ENCODE peak calls at places on chromosomes 1 and 21, in four cellular contexts. One of them, this sample, is unnamed.

GRCh38 chr1:107919953-107920352 is 45.0 kb downstream of the VAV3 start:
- DNase-seq in Caco-2: no peak
- DNase-seq in fibroblast of the aortic adventitia: no peak
- DNase-seq in NB4: peak
- DNase-seq in this sample: no peak

GRCh38 chr1:41533016-41533730 is 48.7 kb upstream of the EDN2 start:
- DNase-seq in Caco-2: no peak
- DNase-seq in fibroblast of the aortic adventitia: no peak
- DNase-seq in NB4: no peak
- DNase-seq in this sample: no peak

GRCh38 chr1:180580237-180580636 is 21.5 kb downstream of the OVAAL start:
- DNase-seq in Caco-2: no peak
- DNase-seq in fibroblast of the aortic adventitia: no peak
- DNase-seq in NB4: no peak
- DNase-seq in this sample: peak

GRCh38 chr1:85459274-85459673 is 5.7 kb downstream of the DDAH1 start:
- DNase-seq in Caco-2: no peak
- DNase-seq in fibroblast of the aortic adventitia: no peak
- DNase-seq in NB4: no peak
- DNase-seq in this sample: no peak

GRCh38 chr1:16163882-16164820 is 8.3 kb upstream of the EPHA2 start:
- DNase-seq in Caco-2: no peak
- DNase-seq in fibroblast of the aortic adventitia: peak
- DNase-seq in NB4: peak
- DNase-seq in this sample: peak

GRCh38 chr1:29166291-29166878 is 15.3 kb downstream of the SRSF4 start:
- DNase-seq in Caco-2: no peak
- DNase-seq in fibroblast of the aortic adventitia: no peak
- DNase-seq in NB4: no peak
- DNase-seq in this sample: no peak

GRCh38 chr1:153610334-153611023 is 2.5 kb downstream of the S100A16 start:
- DNase-seq in Caco-2: peak
- DNase-seq in fibroblast of the aortic adventitia: no peak
- DNase-seq in NB4: peak
- DNase-seq in this sample: peak

GRCh38 chr1:33010946-33011731 is 25.5 kb downstream of the AK2 start:
- DNase-seq in Caco-2: no peak
- DNase-seq in fibroblast of the aortic adventitia: peak
- DNase-seq in NB4: no peak
- DNase-seq in this sample: peak

GRCh38 chr1:33876970-33877680 is 13.2 kb downstream of the HMGB4 start:
- DNase-seq in Caco-2: no peak
- DNase-seq in fibroblast of the aortic adventitia: peak
- DNase-seq in NB4: no peak
- DNase-seq in this sample: peak

GRCh38 chr1:58764294-58764978 is 19.4 kb downstream of the JUN start:
- DNase-seq in Caco-2: no peak
- DNase-seq in fibroblast of the aortic adventitia: peak
- DNase-seq in NB4: no peak
- DNase-seq in this sample: peak

GRCh38 chr1:32816676-32817158 is 441 bp downstream of the YARS1 start:
- DNase-seq in Caco-2: peak
- DNase-seq in fibroblast of the aortic adventitia: peak
- DNase-seq in NB4: peak
- DNase-seq in this sample: peak

GRCh38 chr1:19495000-19495656 is 9.8 kb upstream of the CAPZB start:
- DNase-seq in Caco-2: no peak
- DNase-seq in fibroblast of the aortic adventitia: peak
- DNase-seq in NB4: no peak
- DNase-seq in this sample: peak

GRCh38 chr1:179926494-179927205 is 28.0 kb upstream of the CEP350 start:
- DNase-seq in Caco-2: no peak
- DNase-seq in fibroblast of the aortic adventitia: peak
- DNase-seq in NB4: peak
- DNase-seq in this sample: peak

GRCh38 chr1:46816930-46817329 is 18.1 kb downstream of the CYP4B1 start:
- DNase-seq in Caco-2: no peak
- DNase-seq in fibroblast of the aortic adventitia: no peak
- DNase-seq in NB4: no peak
- DNase-seq in this sample: no peak

GRCh38 chr1:214473392-214473791 is 78.0 kb downstream of the PTPN14 start:
- DNase-seq in Caco-2: no peak
- DNase-seq in fibroblast of the aortic adventitia: peak
- DNase-seq in NB4: no peak
- DNase-seq in this sample: peak

GRCh38 chr1:109846846-109847245 is 63.8 kb upstream of the CSF1 start:
- DNase-seq in Caco-2: no peak
- DNase-seq in fibroblast of the aortic adventitia: no peak
- DNase-seq in NB4: no peak
- DNase-seq in this sample: no peak

GRCh38 chr1:92736395-92736794 is 48.5 kb downstream of the EVI5 start:
- DNase-seq in Caco-2: no peak
- DNase-seq in fibroblast of the aortic adventitia: peak
- DNase-seq in NB4: peak
- DNase-seq in this sample: peak

GRCh38 chr1:156584813-156585212 is 5.3 kb downstream of the TTC24 start:
- DNase-seq in Caco-2: peak
- DNase-seq in fibroblast of the aortic adventitia: no peak
- DNase-seq in NB4: no peak
- DNase-seq in this sample: no peak

GRCh38 chr1:203170625-203171330 is 4.8 kb downstream of the MYBPH start:
- DNase-seq in Caco-2: no peak
- DNase-seq in fibroblast of the aortic adventitia: no peak
- DNase-seq in NB4: no peak
- DNase-seq in this sample: no peak

GRCh38 chr1:96882096-96882495 is 160.5 kb downstream of the PTBP2 start:
- DNase-seq in Caco-2: no peak
- DNase-seq in fibroblast of the aortic adventitia: peak
- DNase-seq in NB4: no peak
- DNase-seq in this sample: no peak

GRCh38 chr1:8154621-8155052 is 128.5 kb upstream of the ERRFI1 start:
- DNase-seq in Caco-2: peak
- DNase-seq in fibroblast of the aortic adventitia: no peak
- DNase-seq in NB4: no peak
- DNase-seq in this sample: peak

GRCh38 chr1:177926201-177926600 is 43.7 kb downstream of the SEC16B start:
- DNase-seq in Caco-2: no peak
- DNase-seq in fibroblast of the aortic adventitia: no peak
- DNase-seq in NB4: no peak
- DNase-seq in this sample: no peak

GRCh38 chr1:205676597-205676996 is 3.7 kb downstream of the SLC45A3 start:
- DNase-seq in Caco-2: no peak
- DNase-seq in fibroblast of the aortic adventitia: no peak
- DNase-seq in NB4: no peak
- DNase-seq in this sample: no peak

GRCh38 chr21:16767201-16767600 is 745.6 kb upstream of the CXADR start:
- DNase-seq in Caco-2: no peak
- DNase-seq in fibroblast of the aortic adventitia: no peak
- DNase-seq in NB4: no peak
- DNase-seq in this sample: no peak

GRCh38 chr1:174874337-174875053 is 125.3 kb upstream of the CACYBP start:
- DNase-seq in Caco-2: no peak
- DNase-seq in fibroblast of the aortic adventitia: no peak
- DNase-seq in NB4: no peak
- DNase-seq in this sample: no peak

GRCh38 chr21:40512590-40512989 is 334.4 kb downstream of the DSCAM start:
- DNase-seq in Caco-2: no peak
- DNase-seq in fibroblast of the aortic adventitia: no peak
- DNase-seq in NB4: peak
- DNase-seq in this sample: no peak

GRCh38 chr1:12572506-12572905 is 45.5 kb downstream of the DHRS3 start:
- DNase-seq in Caco-2: no peak
- DNase-seq in fibroblast of the aortic adventitia: no peak
- DNase-seq in NB4: no peak
- DNase-seq in this sample: peak

GRCh38 chr1:38064232-38064903 is 17.8 kb upstream of the POU3F1 start:
- DNase-seq in Caco-2: no peak
- DNase-seq in fibroblast of the aortic adventitia: peak
- DNase-seq in NB4: no peak
- DNase-seq in this sample: peak

GRCh38 chr1:33163621-33164071 is 18.2 kb downstream of the TRIM62 start:
- DNase-seq in Caco-2: no peak
- DNase-seq in fibroblast of the aortic adventitia: no peak
- DNase-seq in NB4: no peak
- DNase-seq in this sample: no peak

GRCh38 chr1:22089787-22090186 is 37.3 kb downstream of the CDC42 start:
- DNase-seq in Caco-2: no peak
- DNase-seq in fibroblast of the aortic adventitia: no peak
- DNase-seq in NB4: no peak
- DNase-seq in this sample: no peak
- H3K4me3 ChIP-seq in Caco-2: no peak
- H3K4me3 ChIP-seq in fibroblast of the aortic adventitia: no peak
- H3K4me3 ChIP-seq in NB4: no peak
- H3K4me3 ChIP-seq in this sample: no peak

GRCh38 chr1:220877348-220878095 is 1.7 kb upstream of the HLX start:
- DNase-seq in Caco-2: no peak
- DNase-seq in fibroblast of the aortic adventitia: no peak
- DNase-seq in NB4: peak
- DNase-seq in this sample: no peak
- H3K4me3 ChIP-seq in Caco-2: no peak
- H3K4me3 ChIP-seq in fibroblast of the aortic adventitia: no peak
- H3K4me3 ChIP-seq in NB4: peak
- H3K4me3 ChIP-seq in this sample: no peak

GRCh38 chr1:35120458-35121133 is 41.4 kb downstream of the ZMYM1 start:
- DNase-seq in Caco-2: no peak
- DNase-seq in fibroblast of the aortic adventitia: peak
- DNase-seq in NB4: no peak
- DNase-seq in this sample: peak
- H3K4me3 ChIP-seq in Caco-2: no peak
- H3K4me3 ChIP-seq in fibroblast of the aortic adventitia: peak
- H3K4me3 ChIP-seq in NB4: no peak
- H3K4me3 ChIP-seq in this sample: peak

DNA sequence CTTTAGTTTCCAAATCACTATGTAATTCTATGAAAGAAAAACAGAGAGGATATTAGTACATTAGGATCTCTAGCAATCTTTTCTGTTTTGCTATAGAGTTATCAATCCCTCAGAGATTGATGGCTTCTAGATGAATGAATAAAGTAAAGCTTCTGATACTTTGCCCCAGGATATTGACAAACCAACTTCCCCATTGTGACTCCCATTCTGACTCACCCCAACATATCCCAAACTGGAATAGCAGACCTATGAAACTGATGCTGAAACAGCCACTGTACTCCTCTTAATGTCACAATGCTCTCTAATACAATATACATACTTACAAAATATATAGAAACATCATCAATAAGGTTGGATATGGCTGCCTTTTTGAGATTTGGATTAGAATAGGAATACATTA is 442.1 kb upstream of the NR5A2 start:
- DNase-seq in Caco-2: no peak
- DNase-seq in fibroblast of the aortic adventitia: no peak
- DNase-seq in NB4: peak
- DNase-seq in this sample: no peak
- H3K4me3 ChIP-seq in Caco-2: no peak
- H3K4me3 ChIP-seq in fibroblast of the aortic adventitia: no peak
- H3K4me3 ChIP-seq in NB4: no peak
- H3K4me3 ChIP-seq in this sample: no peak

GRCh38 chr1:35573776-35574654 is 901 bp downstream of the TFAP2E start:
- DNase-seq in Caco-2: no peak
- DNase-seq in fibroblast of the aortic adventitia: no peak
- DNase-seq in NB4: no peak
- DNase-seq in this sample: no peak

GRCh38 chr1:35575401-35575958 is 2.4 kb downstream of the TFAP2E start:
- DNase-seq in Caco-2: peak
- DNase-seq in fibroblast of the aortic adventitia: no peak
- DNase-seq in NB4: no peak
- DNase-seq in this sample: no peak

GRCh38 chr1:35576061-35576765 is 3.1 kb downstream of the TFAP2E start:
- DNase-seq in Caco-2: no peak
- DNase-seq in fibroblast of the aortic adventitia: no peak
- DNase-seq in NB4: peak
- DNase-seq in this sample: peak

GRCh38 chr1:35574655-35575400 is 1.7 kb downstream of the TFAP2E start:
- DNase-seq in Caco-2: peak
- DNase-seq in fibroblast of the aortic adventitia: no peak
- DNase-seq in NB4: no peak
- DNase-seq in this sample: no peak

GRCh38 chr1:35577071-35577998 is 4.2 kb downstream of the TFAP2E start:
- DNase-seq in Caco-2: no peak
- DNase-seq in fibroblast of the aortic adventitia: no peak
- DNase-seq in NB4: peak
- DNase-seq in this sample: peak
- H3K4me3 ChIP-seq in Caco-2: no peak
- H3K4me3 ChIP-seq in fibroblast of the aortic adventitia: no peak
- H3K4me3 ChIP-seq in NB4: peak
- H3K4me3 ChIP-seq in this sample: peak

This sample was measured in fibroblast of mammary gland.